ENCODE peak calls at places on chromosomes 5 and 9, in five cellular contexts. One of them, this sample, is unnamed.

GRCh38 chr9:124202447-124202971 is 55.2 kb upstream of the NEK6 start:
- DNase-seq in mucosa of gallbladder: peak; percentile 51
- DNase-seq in activated gamma-delta T cell treated with Interleukin-2 at 50 U/mL for 16 hours: peak; percentile 58
- DNase-seq in T-helper 1 cell: no peak
- DNase-seq in esophagus squamous epithelium: no peak
- DNase-seq in this sample: peak; percentile 47

GRCh38 chr9:36560813-36561212 is 11.9 kb upstream of the MELK start:
- DNase-seq in mucosa of gallbladder: no peak
- DNase-seq in activated gamma-delta T cell treated with Interleukin-2 at 50 U/mL for 16 hours: no peak
- DNase-seq in T-helper 1 cell: no peak
- DNase-seq in esophagus squamous epithelium: no peak
- DNase-seq in this sample: no peak

GRCh38 chr5:29079771-29080170 is 2041.4 kb upstream of the CDH9 start:
- DNase-seq in mucosa of gallbladder: no peak
- DNase-seq in activated gamma-delta T cell treated with Interleukin-2 at 50 U/mL for 16 hours: no peak
- DNase-seq in T-helper 1 cell: no peak
- DNase-seq in esophagus squamous epithelium: no peak
- DNase-seq in this sample: no peak

GRCh38 chr9:87581513-87581912 is 83.8 kb downstream of the DAPK1 start:
- DNase-seq in mucosa of gallbladder: peak; percentile 43
- DNase-seq in activated gamma-delta T cell treated with Interleukin-2 at 50 U/mL for 16 hours: no peak
- DNase-seq in T-helper 1 cell: no peak
- DNase-seq in esophagus squamous epithelium: no peak
- DNase-seq in this sample: no peak

GRCh38 chr5:24110019-24110615 is 534.7 kb downstream of the CDH10 start:
- DNase-seq in mucosa of gallbladder: no peak
- DNase-seq in activated gamma-delta T cell treated with Interleukin-2 at 50 U/mL for 16 hours: no peak
- DNase-seq in T-helper 1 cell: no peak
- DNase-seq in esophagus squamous epithelium: no peak
- DNase-seq in this sample: no peak

GRCh38 chr9:113701741-113702422 is 174.2 kb upstream of the ZNF618 start:
- DNase-seq in mucosa of gallbladder: no peak
- DNase-seq in activated gamma-delta T cell treated with Interleukin-2 at 50 U/mL for 16 hours: no peak
- DNase-seq in T-helper 1 cell: no peak
- DNase-seq in esophagus squamous epithelium: no peak
- DNase-seq in this sample: no peak

GRCh38 chr5:103800728-103801127 is 238.1 kb upstream of the NUDT12 start:
- DNase-seq in mucosa of gallbladder: no peak
- DNase-seq in activated gamma-delta T cell treated with Interleukin-2 at 50 U/mL for 16 hours: no peak
- DNase-seq in T-helper 1 cell: no peak
- DNase-seq in esophagus squamous epithelium: no peak
- DNase-seq in this sample: no peak

GRCh38 chr5:173178369-173178910 is 34.1 kb downstream of the BNIP1 start:
- DNase-seq in mucosa of gallbladder: no peak
- DNase-seq in activated gamma-delta T cell treated with Interleukin-2 at 50 U/mL for 16 hours: no peak
- DNase-seq in T-helper 1 cell: no peak
- DNase-seq in esophagus squamous epithelium: no peak
- DNase-seq in this sample: no peak

GRCh38 chr5:112554089-112554977 is 135.3 kb upstream of the EPB41L4A start:
- DNase-seq in mucosa of gallbladder: no peak
- DNase-seq in activated gamma-delta T cell treated with Interleukin-2 at 50 U/mL for 16 hours: no peak
- DNase-seq in T-helper 1 cell: no peak
- DNase-seq in esophagus squamous epithelium: no peak
- DNase-seq in this sample: no peak

GRCh38 chr9:20640331-20641187 is 18.3 kb upstream of the MLLT3 start:
- DNase-seq in mucosa of gallbladder: peak; percentile 26
- DNase-seq in activated gamma-delta T cell treated with Interleukin-2 at 50 U/mL for 16 hours: peak; percentile 76
- DNase-seq in T-helper 1 cell: peak; percentile 27
- DNase-seq in esophagus squamous epithelium: no peak
- DNase-seq in this sample: peak; percentile 79

GRCh38 chr9:22158983-22159382 is 149.9 kb upstream of the CDKN2B start:
- DNase-seq in mucosa of gallbladder: peak; percentile 35
- DNase-seq in activated gamma-delta T cell treated with Interleukin-2 at 50 U/mL for 16 hours: no peak
- DNase-seq in T-helper 1 cell: no peak
- DNase-seq in esophagus squamous epithelium: no peak
- DNase-seq in this sample: no peak

GRCh38 chr5:53019320-53019719 is 30.2 kb downstream of the ITGA2 start:
- DNase-seq in mucosa of gallbladder: no peak
- DNase-seq in activated gamma-delta T cell treated with Interleukin-2 at 50 U/mL for 16 hours: no peak
- DNase-seq in T-helper 1 cell: no peak
- DNase-seq in esophagus squamous epithelium: no peak
- DNase-seq in this sample: no peak

This sample was measured in activated T-cell treated with anti-CD3 and anti-CD28 coated beads, Interleukin-2, amount 50 U/mL, for 1 hour.